ENCODE peak calls at places on chromosomes 1 and 21, in nine cellular contexts. J, E, M, R, T, U, X, S and F are unnamed samples.

GRCh38 chr21:46078984-46079356 is 18.9 kb upstream of the COL6A2 start:
- DNase-seq in M (no peak), U (peak), X (no peak), E (no peak), T (no peak), S (peak), J (no peak), R (no peak), F (peak)

GRCh38 chr1:225454733-225455132 is 26.9 kb upstream of the LBR start:
- DNase-seq in X (no peak), R (no peak), E (peak), S (peak), U (no peak), M (peak), T (no peak), J (peak), F (no peak)

GRCh38 chr1:6260961-6261614 is at the start of gene GPR153:
- DNase-seq in S (peak), E (peak), R (no peak), T (no peak), X (peak), M (peak), J (peak), U (no peak), F (peak)

GRCh38 chr21:36773995-36774394 is 75.1 kb downstream of the SIM2 start:
- DNase-seq in S (no peak), J (no peak), R (no peak), M (no peak), X (no peak), U (no peak), T (no peak), E (no peak), F (no peak)

GRCh38 chr1:7281821-7282220 is 489.3 kb upstream of the VAMP3 start:
- DNase-seq in E (no peak), S (no peak), X (no peak), U (peak), M (no peak), T (no peak), J (no peak), R (no peak), F (no peak)

GRCh38 chr1:47934243-47934805 is 62.9 kb downstream of the TRABD2B start:
- DNase-seq in S (no peak), M (peak), U (peak), T (no peak), R (peak), J (no peak), X (no peak), E (peak), F (no peak)

GRCh38 chr1:100364731-100365130 is 12.4 kb downstream of the CDC14A start:
- DNase-seq in E (no peak), J (no peak), T (no peak), S (no peak), U (no peak), R (no peak), X (no peak), M (no peak), F (no peak)

GRCh38 chr1:81259620-81260411 is 540.9 kb upstream of the ADGRL2 start:
- DNase-seq in T (no peak), M (no peak), R (no peak), J (no peak), X (no peak), E (no peak), U (no peak), S (no peak), F (no peak)

GRCh38 chr1:156882543-156882942 is 11.0 kb upstream of the PEAR1 start:
- DNase-seq in M (no peak), R (no peak), X (no peak), E (no peak), J (no peak), U (no peak), T (no peak), S (peak), F (no peak)

GRCh38 chr1:26686795-26687194 is 9.0 kb upstream of the ARID1A start:
- DNase-seq in R (no peak), T (no peak), S (peak), U (no peak), X (no peak), E (no peak), J (no peak), M (no peak), F (no peak)

GRCh38 chr1:36699113-36699512 is 216.4 kb upstream of the CSF3R start:
- DNase-seq in U (no peak), R (no peak), T (no peak), E (no peak), X (no peak), M (no peak), S (no peak), J (no peak), F (no peak)

GRCh38 chr1:176206006-176206960 is 803 bp downstream of the COP1 start:
- DNase-seq in U (no peak), E (no peak), X (no peak), J (peak), T (no peak), R (peak), S (peak), M (peak), F (peak)

GRCh38 chr1:60970081-60970509 is 112.3 kb upstream of the NFIA start:
- DNase-seq in U (no peak), J (peak), R (no peak), T (no peak), E (no peak), X (no peak), S (peak), M (no peak), F (no peak)

DNA sequence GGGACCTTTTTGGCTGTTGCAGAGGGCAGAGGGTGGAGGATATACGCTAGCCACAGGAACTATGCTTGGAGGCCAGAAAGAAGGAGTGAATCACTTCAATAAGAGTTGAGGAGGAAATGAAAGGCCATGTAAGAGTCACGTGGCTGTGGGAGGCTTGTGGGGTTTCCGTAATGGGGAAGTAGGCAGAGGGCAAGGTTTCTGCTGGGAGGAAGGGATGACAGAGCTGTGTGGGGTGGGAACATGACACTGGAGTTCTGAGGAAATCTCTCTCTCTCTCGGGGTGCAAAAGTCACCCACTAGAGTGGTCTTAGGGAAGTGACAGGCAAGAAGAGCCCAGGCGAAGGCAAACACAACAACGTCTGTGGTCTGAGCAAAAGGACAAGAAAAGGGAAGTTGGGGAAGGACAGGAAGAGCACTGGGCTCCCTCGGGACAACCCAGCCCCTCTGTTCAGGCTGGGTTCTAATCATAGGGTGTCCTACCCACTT is 3.9 kb upstream of the CD1C start:
- DNase-seq in U (no peak), S (no peak), T (no peak), R (no peak), E (no peak), J (peak), X (no peak), M (peak), F (no peak)
- TF ChIP-seq POLR2AphosphoS5 in U (no peak), S (no peak), T (no peak), R (no peak), E (no peak), J (no peak), X (peak), M (no peak), F (peak)

GRCh38 chr1:154931940-154932487 is 4.5 kb downstream of the PMVK start:
- DNase-seq in M (no peak), E (no peak), X (no peak), S (no peak), U (no peak), R (peak), T (peak), J (no peak), F (no peak)
- TF ChIP-seq POLR2A in M (no peak), E (no peak), X (no peak), S (no peak), U (no peak), R (peak), T (no peak), J (no peak), F (no peak)

GRCh38 chr1:182615468-182616129 is 11.4 kb upstream of the RGS16 start:
- DNase-seq in T (no peak), J (peak), U (no peak), E (peak), R (no peak), X (no peak), M (peak), S (no peak), F (no peak)

GRCh38 chr1:182617734-182618288 is 13.6 kb upstream of the RGS16 start:
- DNase-seq in R (no peak), S (no peak), M (no peak), E (no peak), U (no peak), X (no peak), T (no peak), J (no peak), F (no peak)

GRCh38 chr1:182616130-182617074 is 12.2 kb upstream of the RGS16 start:
- DNase-seq in X (peak), M (peak), E (peak), S (no peak), R (peak), J (peak), U (no peak), T (peak), F (peak)

GRCh38 chr1:182617075-182617429 is 12.9 kb upstream of the RGS16 start:
- DNase-seq in S (no peak), M (no peak), E (no peak), J (no peak), U (no peak), X (no peak), R (no peak), T (no peak), F (no peak)

GRCh38 chr1:182614796-182615451 is 10.7 kb upstream of the RGS16 start:
- DNase-seq in S (peak), U (peak), R (peak), M (peak), J (peak), E (peak), T (peak), X (peak), F (peak)
- TF ChIP-seq POLR2AphosphoS5 in S (no peak), U (peak), R (peak), M (peak), J (peak), E (peak), T (peak), X (peak), F (peak)

GRCh38 chr1:113904674-113905434 is at the start of the genes AP4B1 and DCLRE1B:
- DNase-seq in S (peak), R (peak), E (peak), U (peak), J (peak), X (peak), M (peak), T (peak), F (peak)
- TF ChIP-seq POLR2A in S (peak), R (peak), E (no peak), U (peak), J (peak), X (peak), M (peak), T (no peak), F (peak)

GRCh38 chr1:17214876-17215544 is 10.1 kb downstream of the PADI1 start:
- DNase-seq in S (no peak), T (no peak), J (no peak), R (no peak), E (no peak), M (no peak), X (no peak), U (no peak), F (no peak)

GRCh38 chr1:17213433-17214148 is 8.7 kb downstream of the PADI1 start:
- DNase-seq in T (no peak), M (no peak), E (no peak), S (no peak), R (no peak), J (no peak), X (no peak), U (no peak), F (no peak)

GRCh38 chr1:17212009-17212408 is 7.1 kb downstream of the PADI1 start:
- DNase-seq in E (no peak), R (peak), X (no peak), U (no peak), S (no peak), J (no peak), M (no peak), T (no peak), F (no peak)

GRCh38 chr1:17211377-17211776 is 6.4 kb downstream of the PADI1 start:
- DNase-seq in T (no peak), X (no peak), J (no peak), E (no peak), U (no peak), S (no peak), M (no peak), R (no peak), F (no peak)

DNA sequence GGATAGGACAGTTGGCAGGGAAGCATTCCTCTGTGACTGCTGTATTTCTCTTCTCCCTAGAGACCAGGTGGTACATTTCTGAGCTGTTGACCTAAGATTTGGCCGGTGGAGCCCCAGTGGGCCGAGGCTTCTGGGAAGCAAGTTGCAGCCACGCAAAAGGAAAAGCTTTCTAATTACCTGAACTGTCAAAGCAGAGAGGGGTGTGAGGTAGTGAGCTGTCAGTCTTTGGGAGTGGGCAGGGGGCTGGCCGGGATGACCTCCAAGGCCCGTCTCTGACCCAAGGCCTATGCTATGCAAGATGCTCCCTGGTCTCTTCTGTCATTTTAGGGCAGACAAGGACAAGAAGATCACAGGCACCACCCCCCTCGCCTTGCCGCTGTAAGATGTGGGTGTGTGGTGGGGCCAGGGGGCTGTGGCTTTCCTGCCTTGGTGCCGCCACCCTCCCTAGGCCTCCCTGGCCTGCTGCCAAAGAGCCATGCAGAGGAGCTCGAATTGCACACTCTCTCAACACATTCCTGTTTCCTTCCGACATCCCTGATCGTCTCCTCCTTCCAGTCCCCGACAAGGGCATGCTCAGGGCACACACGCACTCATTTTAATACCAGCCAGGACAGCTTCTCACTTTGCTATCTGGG is 7.7 kb downstream of the PADI1 start:
- DNase-seq in M (no peak), E (no peak), X (no peak), T (no peak), S (no peak), J (peak), U (no peak), R (no peak), F (no peak)
- TF ChIP-seq POLR2AphosphoS5 in M (no peak), E (no peak), X (no peak), T (no peak), S (no peak), J (no peak), U (no peak), R (no peak), F (no peak)

DNA sequence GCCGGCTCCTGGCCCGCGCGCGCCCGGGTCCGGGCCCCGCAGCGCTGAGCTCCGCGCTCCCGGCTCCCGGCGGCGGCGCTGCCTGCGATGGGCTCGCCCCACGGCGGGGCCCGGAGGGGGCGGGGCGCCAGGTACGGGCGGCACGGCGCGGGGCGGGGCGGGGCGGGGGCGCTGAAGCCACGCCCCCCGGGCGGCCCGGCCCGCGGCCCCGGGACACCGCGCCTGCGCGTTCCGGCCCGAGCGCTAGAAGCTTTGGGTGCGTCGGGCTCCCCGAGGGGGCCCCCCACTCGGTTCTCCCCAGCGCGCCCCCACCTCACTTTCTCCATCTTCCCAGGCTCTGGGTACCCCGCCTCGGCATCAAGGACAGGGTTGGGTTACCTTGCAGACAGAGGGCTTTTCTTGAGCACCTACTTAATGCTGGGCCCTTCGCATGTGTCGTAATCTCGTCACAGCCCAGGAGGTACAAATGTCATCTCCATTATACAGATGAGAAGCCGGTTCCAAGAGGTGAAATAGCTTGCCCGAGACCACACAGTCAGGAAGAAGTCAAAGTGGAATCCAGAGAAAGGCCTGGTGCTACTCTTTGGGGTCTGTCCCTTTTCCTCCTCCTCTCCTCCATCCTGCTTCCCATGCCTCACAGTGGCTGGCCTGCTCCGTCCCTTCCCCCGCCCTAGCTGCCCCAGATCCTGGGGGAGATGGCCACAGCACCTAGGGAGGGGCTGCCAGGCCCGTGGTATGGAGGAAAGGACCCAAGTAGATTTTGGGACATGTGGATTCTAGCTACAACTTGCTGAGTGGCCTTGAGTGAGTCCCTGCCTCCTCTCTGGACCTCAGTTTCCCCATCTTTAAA is 46.5 kb downstream of the RAP1GAP start:
- DNase-seq in S (peak), R (peak), E (no peak), J (no peak), T (no peak), X (peak), M (no peak), U (no peak), F (peak)
- TF ChIP-seq POLR2A in S (no peak), R (peak), E (no peak), J (no peak), T (no peak), X (no peak), M (no peak), U (no peak), F (no peak)

GRCh38 chr1:35192853-35193664 is at the start of gene SFPQ:
- DNase-seq in S (peak), M (peak), E (peak), J (peak), U (peak), T (peak), R (peak), X (peak), F (peak)
- TF ChIP-seq POLR2AphosphoS5 in S (peak), M (peak), E (peak), J (peak), U (peak), T (peak), R (peak), X (peak), F (peak)

GRCh38 chr1:44802306-44803061 is 2.3 kb downstream of the PLK3 start:
- DNase-seq in U (no peak), M (no peak), R (no peak), T (peak), E (peak), J (no peak), X (no peak), S (no peak), F (no peak)
- TF ChIP-seq POLR2A in U (no peak), M (no peak), R (no peak), T (no peak), E (no peak), J (peak), X (no peak), S (no peak), F (no peak)

GRCh38 chr1:77659879-77660593 is 22.4 kb downstream of the ZZZ3 start:
- DNase-seq in M (no peak), T (no peak), S (no peak), E (no peak), R (no peak), X (no peak), U (no peak), J (no peak), F (no peak)
- TF ChIP-seq POLR2AphosphoS5 in M (no peak), T (no peak), S (no peak), E (no peak), R (no peak), X (no peak), U (no peak), J (no peak), F (no peak)